ENCODE peak calls at places on chromosomes 6 and 20, in ten cellular contexts. One of them, this sample, is unnamed.

GRCh38 chr6:151389640-151390275 is 1.6 kb downstream of the ZBTB2 start:
- DNase-seq in uterus: peak; percentile 65
- DNase-seq in ovary: peak; percentile 66
- DNase-seq in Peyer's patch: peak; percentile 76
- DNase-seq in vagina: peak; percentile 92
- DNase-seq in tibial nerve: peak; percentile 68
- DNase-seq in breast epithelium: peak; percentile 61
- DNase-seq in suprapubic skin: peak; percentile 86
- DNase-seq in body of pancreas: peak; percentile 57
- DNase-seq in sigmoid colon: peak; percentile 86
- DNase-seq in this sample: peak; percentile 81

GRCh38 chr6:132584698-132585097 is 4.8 kb downstream of the TAAR5 start:
- DNase-seq in uterus: no peak
- DNase-seq in ovary: no peak
- DNase-seq in Peyer's patch: no peak
- DNase-seq in vagina: no peak
- DNase-seq in tibial nerve: no peak
- DNase-seq in breast epithelium: no peak
- DNase-seq in suprapubic skin: no peak
- DNase-seq in body of pancreas: no peak
- DNase-seq in sigmoid colon: no peak
- DNase-seq in this sample: no peak

GRCh38 chr6:140203611-140204553 is 829.4 kb upstream of the CITED2 start:
- DNase-seq in uterus: no peak
- DNase-seq in ovary: no peak
- DNase-seq in Peyer's patch: no peak
- DNase-seq in vagina: no peak
- DNase-seq in tibial nerve: no peak
- DNase-seq in breast epithelium: no peak
- DNase-seq in suprapubic skin: no peak
- DNase-seq in body of pancreas: no peak
- DNase-seq in sigmoid colon: no peak
- DNase-seq in this sample: no peak

GRCh38 chr20:18904624-18905023 is 91.0 kb downstream of the SCP2D1 start:
- DNase-seq in uterus: peak; percentile 21
- DNase-seq in ovary: peak; percentile 21
- DNase-seq in Peyer's patch: no peak
- DNase-seq in vagina: peak; percentile 62
- DNase-seq in tibial nerve: no peak
- DNase-seq in breast epithelium: no peak
- DNase-seq in suprapubic skin: no peak
- DNase-seq in body of pancreas: no peak
- DNase-seq in sigmoid colon: no peak
- DNase-seq in this sample: no peak

GRCh38 chr20:63846128-63846771 is 15.0 kb upstream of the ABHD16B start:
- DNase-seq in uterus: peak; percentile 78
- DNase-seq in ovary: peak; percentile 85
- DNase-seq in Peyer's patch: no peak
- DNase-seq in vagina: no peak
- DNase-seq in tibial nerve: no peak
- DNase-seq in breast epithelium: no peak
- DNase-seq in suprapubic skin: no peak
- DNase-seq in body of pancreas: no peak
- DNase-seq in sigmoid colon: no peak
- DNase-seq in this sample: peak; percentile 88

GRCh38 chr6:85464260-85464644 is 14.4 kb downstream of the NT5E start:
- DNase-seq in uterus: peak; percentile 36
- DNase-seq in ovary: no peak
- DNase-seq in Peyer's patch: no peak
- DNase-seq in vagina: no peak
- DNase-seq in tibial nerve: no peak
- DNase-seq in breast epithelium: no peak
- DNase-seq in suprapubic skin: no peak
- DNase-seq in body of pancreas: no peak
- DNase-seq in sigmoid colon: no peak
- DNase-seq in this sample: no peak

GRCh38 chr6:89120371-89120770 is 2.5 kb upstream of the SRSF12 start:
- DNase-seq in uterus: no peak
- DNase-seq in ovary: no peak
- DNase-seq in Peyer's patch: no peak
- DNase-seq in vagina: no peak
- DNase-seq in tibial nerve: no peak
- DNase-seq in breast epithelium: no peak
- DNase-seq in suprapubic skin: no peak
- DNase-seq in body of pancreas: no peak
- DNase-seq in sigmoid colon: no peak
- DNase-seq in this sample: no peak

GRCh38 chr6:7919871-7920270 is 9.3 kb upstream of the TXNDC5 start:
- DNase-seq in uterus: peak; percentile 59
- DNase-seq in ovary: peak; percentile 44
- DNase-seq in Peyer's patch: peak; percentile 66
- DNase-seq in vagina: peak; percentile 72
- DNase-seq in tibial nerve: no peak
- DNase-seq in breast epithelium: no peak
- DNase-seq in suprapubic skin: no peak
- DNase-seq in body of pancreas: no peak
- DNase-seq in sigmoid colon: no peak
- DNase-seq in this sample: no peak

GRCh38 chr6:160520043-160520904 is 143.8 kb downstream of the LPA start:
- DNase-seq in uterus: peak; percentile 82
- DNase-seq in ovary: peak; percentile 88
- DNase-seq in Peyer's patch: peak; percentile 86
- DNase-seq in vagina: no peak
- DNase-seq in tibial nerve: peak; percentile 65
- DNase-seq in breast epithelium: peak; percentile 55
- DNase-seq in suprapubic skin: peak; percentile 91
- DNase-seq in body of pancreas: peak; percentile 85
- DNase-seq in sigmoid colon: peak; percentile 86
- DNase-seq in this sample: peak; percentile 76

GRCh38 chr6:121505284-121505683 is 69.8 kb downstream of the GJA1 start:
- DNase-seq in uterus: no peak
- DNase-seq in ovary: no peak
- DNase-seq in Peyer's patch: no peak
- DNase-seq in vagina: no peak
- DNase-seq in tibial nerve: no peak
- DNase-seq in breast epithelium: no peak
- DNase-seq in suprapubic skin: no peak
- DNase-seq in body of pancreas: no peak
- DNase-seq in sigmoid colon: no peak
- DNase-seq in this sample: no peak

GRCh38 chr6:121503633-121504032 is 68.2 kb downstream of the GJA1 start:
- DNase-seq in uterus: no peak
- DNase-seq in ovary: no peak
- DNase-seq in Peyer's patch: no peak
- DNase-seq in vagina: no peak
- DNase-seq in tibial nerve: no peak
- DNase-seq in breast epithelium: no peak
- DNase-seq in suprapubic skin: no peak
- DNase-seq in body of pancreas: no peak
- DNase-seq in sigmoid colon: no peak
- DNase-seq in this sample: no peak

GRCh38 chr6:121506761-121507754 is 71.6 kb downstream of the GJA1 start:
- DNase-seq in uterus: no peak
- DNase-seq in ovary: no peak
- DNase-seq in Peyer's patch: no peak
- DNase-seq in vagina: no peak
- DNase-seq in tibial nerve: no peak
- DNase-seq in breast epithelium: no peak
- DNase-seq in suprapubic skin: no peak
- DNase-seq in body of pancreas: no peak
- DNase-seq in sigmoid colon: no peak
- DNase-seq in this sample: no peak

GRCh38 chr6:121499666-121500065 is 64.2 kb downstream of the GJA1 start:
- DNase-seq in uterus: no peak
- DNase-seq in ovary: no peak
- DNase-seq in Peyer's patch: no peak
- DNase-seq in vagina: no peak
- DNase-seq in tibial nerve: no peak
- DNase-seq in breast epithelium: no peak
- DNase-seq in suprapubic skin: no peak
- DNase-seq in body of pancreas: no peak
- DNase-seq in sigmoid colon: no peak
- DNase-seq in this sample: no peak

GRCh38 chr6:121504227-121504626 is 68.8 kb downstream of the GJA1 start:
- DNase-seq in uterus: no peak
- DNase-seq in ovary: no peak
- DNase-seq in Peyer's patch: no peak
- DNase-seq in vagina: no peak
- DNase-seq in tibial nerve: no peak
- DNase-seq in breast epithelium: no peak
- DNase-seq in suprapubic skin: no peak
- DNase-seq in body of pancreas: no peak
- DNase-seq in sigmoid colon: no peak
- DNase-seq in this sample: no peak
- H3K27ac ChIP-seq in uterus: peak overlapping the region; percentile 56
- H3K27ac ChIP-seq in ovary: no peak overlapping the region
- H3K27ac ChIP-seq in Peyer's patch: no peak overlapping the region
- H3K27ac ChIP-seq in vagina: peak overlapping the region; percentile 67
- H3K27ac ChIP-seq in tibial nerve: no peak overlapping the region
- H3K27ac ChIP-seq in breast epithelium: no peak overlapping the region
- H3K27ac ChIP-seq in suprapubic skin: no peak overlapping the region
- H3K27ac ChIP-seq in body of pancreas: no peak overlapping the region
- H3K27ac ChIP-seq in sigmoid colon: no peak overlapping the region
- H3K27ac ChIP-seq in this sample: no peak overlapping the region

DNA sequence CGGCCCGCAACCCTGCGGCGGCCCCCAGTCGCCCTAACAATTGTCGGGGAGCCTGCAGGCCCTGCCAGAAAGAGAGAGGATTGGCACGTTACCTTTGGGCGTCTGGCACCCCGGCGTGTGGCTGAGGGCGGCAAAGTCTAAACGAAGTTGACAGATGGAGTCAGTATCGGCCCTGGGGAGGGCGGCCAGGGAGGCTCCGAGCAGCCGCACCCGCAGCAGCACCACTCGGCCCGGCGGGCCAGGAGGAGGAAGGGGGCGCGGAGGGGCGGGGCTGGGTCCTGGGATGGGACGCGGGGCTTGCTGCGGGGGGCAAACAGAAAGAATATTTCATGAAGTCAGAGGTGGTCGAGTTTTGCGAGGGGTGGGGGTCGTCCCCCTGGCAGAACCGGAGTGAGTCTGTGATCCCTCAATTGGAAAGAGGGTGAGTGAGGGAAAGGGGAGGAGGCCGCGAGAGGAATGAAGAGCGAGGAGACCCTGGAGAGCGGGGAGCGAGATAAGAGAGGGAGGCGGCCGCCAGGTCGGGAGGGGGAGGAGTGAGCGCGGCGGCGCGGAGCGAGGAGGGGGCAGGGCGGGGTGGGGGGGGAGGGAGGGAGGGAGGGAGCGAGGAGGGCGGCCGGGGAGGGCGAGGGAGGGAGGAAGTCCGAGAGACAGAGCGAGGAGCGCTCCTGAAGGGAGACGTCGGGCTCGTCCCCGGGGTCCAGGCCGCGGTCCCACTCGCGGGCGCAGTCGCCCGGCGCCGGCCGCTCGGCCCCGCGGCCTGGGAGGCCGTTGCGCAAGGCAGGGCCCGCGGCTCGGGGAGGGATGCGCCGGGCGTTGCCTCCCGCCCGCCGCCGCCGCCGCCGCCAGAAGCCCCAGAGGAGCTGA is at the start of gene FOXF2:
- DNase-seq in uterus: no peak
- DNase-seq in ovary: no peak
- DNase-seq in Peyer's patch: no peak
- DNase-seq in vagina: no peak
- DNase-seq in tibial nerve: no peak
- DNase-seq in breast epithelium: no peak
- DNase-seq in suprapubic skin: no peak
- DNase-seq in body of pancreas: no peak
- DNase-seq in sigmoid colon: peak; percentile 85
- DNase-seq in this sample: no peak
- H3K27me3 ChIP-seq in uterus: peaks cover 76% of the 10 kb centered on the region
- H3K27me3 ChIP-seq in ovary: no peaks in the 10 kb centered on the region
- H3K27me3 ChIP-seq in Peyer's patch: peaks cover 30% of the 10 kb centered on the region
- H3K27me3 ChIP-seq in vagina: peaks cover 15% of the 10 kb centered on the region
- H3K27me3 ChIP-seq in tibial nerve: peaks cover 94% of the 10 kb centered on the region
- H3K27me3 ChIP-seq in breast epithelium: no peaks in the 10 kb centered on the region
- H3K27me3 ChIP-seq in suprapubic skin: peaks cover 100% of the 10 kb centered on the region
- H3K27me3 ChIP-seq in body of pancreas: no peaks in the 10 kb centered on the region
- H3K27me3 ChIP-seq in sigmoid colon: peaks cover 87% of the 10 kb centered on the region
- H3K27me3 ChIP-seq in this sample: peaks cover 81% of the 10 kb centered on the region

DNA sequence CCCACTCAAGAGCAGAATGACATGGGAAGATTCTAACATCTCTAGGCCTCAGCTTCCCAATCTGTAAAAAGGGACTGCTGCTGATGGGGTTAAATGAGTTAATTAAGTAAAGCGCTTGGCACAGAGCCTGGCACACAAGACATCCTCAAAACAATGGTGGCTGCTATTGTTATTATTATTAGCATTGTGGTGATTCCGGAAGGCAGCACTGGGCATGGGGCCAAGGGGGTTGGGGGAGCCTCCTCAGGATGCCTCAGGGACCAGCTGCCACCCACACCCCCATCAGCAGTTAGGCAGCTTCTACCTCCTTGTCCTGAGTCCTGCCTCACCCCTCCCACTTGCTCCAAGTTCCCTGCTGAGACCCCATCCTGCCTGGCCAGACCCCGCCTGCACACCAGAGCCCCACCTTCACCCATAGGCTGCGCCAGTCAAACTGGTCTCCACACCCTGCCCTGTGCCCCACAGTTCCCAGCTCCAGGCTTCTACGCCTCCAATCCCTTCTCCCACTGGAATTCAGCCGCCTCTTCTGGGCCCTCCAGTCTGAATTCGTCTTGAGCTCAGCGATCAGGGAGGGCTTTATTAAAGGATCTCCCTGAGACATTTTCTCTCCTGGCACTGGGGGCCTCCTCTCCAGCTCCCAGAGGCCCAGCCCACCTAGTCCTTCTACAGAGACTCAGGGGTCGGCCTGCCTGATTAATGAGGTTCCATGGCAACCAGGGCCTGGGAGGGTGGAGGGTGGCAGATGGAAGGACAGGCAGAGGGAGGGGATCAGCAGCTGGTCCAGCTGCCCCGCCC is 1.5 kb downstream of the E2F1 start:
- DNase-seq in uterus: no peak
- DNase-seq in ovary: peak; percentile 50
- DNase-seq in Peyer's patch: no peak
- DNase-seq in vagina: no peak
- DNase-seq in tibial nerve: no peak
- DNase-seq in breast epithelium: no peak
- DNase-seq in suprapubic skin: no peak
- DNase-seq in body of pancreas: no peak
- DNase-seq in sigmoid colon: no peak
- DNase-seq in this sample: no peak
- TF ChIP-seq POLR2A in uterus: no peak
- TF ChIP-seq POLR2A in ovary: no peak
- TF ChIP-seq POLR2A in Peyer's patch: no peak
- TF ChIP-seq POLR2A in vagina: no peak
- TF ChIP-seq POLR2A in tibial nerve: no peak
- TF ChIP-seq POLR2A in breast epithelium: no peak
- TF ChIP-seq POLR2A in suprapubic skin: no peak
- TF ChIP-seq POLR2A in body of pancreas: no peak
- TF ChIP-seq POLR2A in sigmoid colon: no peak
- TF ChIP-seq POLR2A in this sample: no peak

DNA sequence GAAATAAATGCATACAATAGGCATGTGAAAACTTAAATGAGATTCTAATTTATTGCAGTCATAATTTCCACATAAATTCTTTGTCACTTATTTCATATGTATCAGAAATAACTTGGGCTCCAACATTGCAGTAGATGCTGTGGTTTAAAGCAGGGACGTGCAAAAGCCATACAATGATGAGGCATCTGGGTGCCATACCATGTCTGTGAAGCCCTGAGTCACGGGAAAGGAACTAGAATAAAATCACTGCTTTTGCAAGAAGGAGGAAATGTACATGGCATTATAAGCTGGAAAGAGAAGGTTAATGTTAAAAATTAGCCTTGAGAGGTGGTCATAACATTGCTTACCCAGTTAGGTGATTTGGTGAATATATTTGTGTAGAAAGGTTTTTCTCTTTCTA is 180.4 kb downstream of the SASH1 start:
- DNase-seq in uterus: no peak
- DNase-seq in ovary: no peak
- DNase-seq in Peyer's patch: no peak
- DNase-seq in vagina: no peak
- DNase-seq in tibial nerve: no peak
- DNase-seq in breast epithelium: no peak
- DNase-seq in suprapubic skin: no peak
- DNase-seq in body of pancreas: no peak
- DNase-seq in sigmoid colon: no peak
- DNase-seq in this sample: no peak
- H3K27ac ChIP-seq in uterus: no peak overlapping the region
- H3K27ac ChIP-seq in ovary: no peak overlapping the region
- H3K27ac ChIP-seq in Peyer's patch: no peak overlapping the region
- H3K27ac ChIP-seq in vagina: peak overlapping the region; percentile 75
- H3K27ac ChIP-seq in tibial nerve: peak overlapping the region; percentile 59
- H3K27ac ChIP-seq in breast epithelium: no peak overlapping the region
- H3K27ac ChIP-seq in suprapubic skin: no peak overlapping the region
- H3K27ac ChIP-seq in body of pancreas: no peak overlapping the region
- H3K27ac ChIP-seq in sigmoid colon: peak overlapping the region; percentile 82
- H3K27ac ChIP-seq in this sample: no peak overlapping the region